ENCODE peak calls at places on chromosomes 4 and X, in ten cellular contexts. One of them, this sample, is unnamed.
A peak's percentile ranks its signal among the peaks of the same experiment; 100 is the strongest.

GRCh38 chr4:42878868-42879267 is 13.6 kb upstream of the GRXCR1 start:
- DNase-seq in activated naive CD4-positive, alpha-beta T cell treated with Interleukin-2 at 50 U/mL for 16 hours: no peak
- DNase-seq in naive thymus-derived CD8-positive, alpha-beta T cell: no peak
- DNase-seq in posterior vena cava: no peak
- DNase-seq in Calu3: no peak
- DNase-seq in activated CD4-positive, alpha-beta T cell treated with anti-CD3 and anti-CD28 coated beads, Interleukin-2, amount 10 ng/mL, durations not matched to agents 7 days and 5 days: no peak
- DNase-seq in D341Med: no peak
- DNase-seq in PC-3: no peak
- DNase-seq in natural killer cell treated with Interleukin-12 subunit alpha and Interleukin-12 subunit beta and Interleukin-15 and Interleukin-18, amount 100 ng/mL, for 72 hours: no peak
- DNase-seq in foreskin melanocyte: no peak
- DNase-seq in this sample: no peak

GRCh38 chr4:61408163-61408562 is 208.0 kb downstream of the ADGRL3 start:
- DNase-seq in naive thymus-derived CD8-positive, alpha-beta T cell: no peak
- DNase-seq in posterior vena cava: no peak
- DNase-seq in activated CD4-positive, alpha-beta T cell treated with anti-CD3 and anti-CD28 coated beads, Interleukin-2, amount 10 ng/mL, durations not matched to agents 7 days and 5 days: no peak
- DNase-seq in Calu3: no peak
- DNase-seq in natural killer cell treated with Interleukin-12 subunit alpha and Interleukin-12 subunit beta and Interleukin-15 and Interleukin-18, amount 100 ng/mL, for 72 hours: no peak
- DNase-seq in PC-3: no peak
- DNase-seq in activated naive CD4-positive, alpha-beta T cell treated with Interleukin-2 at 50 U/mL for 16 hours: no peak
- DNase-seq in foreskin melanocyte: no peak
- DNase-seq in D341Med: no peak
- DNase-seq in this sample: no peak

GRCh38 chr4:121182296-121182695 is 18.2 kb upstream of the TNIP3 start:
- DNase-seq in D341Med: no peak
- DNase-seq in activated CD4-positive, alpha-beta T cell treated with anti-CD3 and anti-CD28 coated beads, Interleukin-2, amount 10 ng/mL, durations not matched to agents 7 days and 5 days: peak; percentile 36
- DNase-seq in naive thymus-derived CD8-positive, alpha-beta T cell: peak; percentile 14
- DNase-seq in natural killer cell treated with Interleukin-12 subunit alpha and Interleukin-12 subunit beta and Interleukin-15 and Interleukin-18, amount 100 ng/mL, for 72 hours: no peak
- DNase-seq in Calu3: no peak
- DNase-seq in posterior vena cava: no peak
- DNase-seq in PC-3: peak; percentile 31
- DNase-seq in foreskin melanocyte: no peak
- DNase-seq in activated naive CD4-positive, alpha-beta T cell treated with Interleukin-2 at 50 U/mL for 16 hours: no peak
- DNase-seq in this sample: no peak

GRCh38 chr4:7389101-7389701 is 45.5 kb downstream of the PSAPL1 start:
- DNase-seq in Calu3: no peak
- DNase-seq in activated naive CD4-positive, alpha-beta T cell treated with Interleukin-2 at 50 U/mL for 16 hours: no peak
- DNase-seq in naive thymus-derived CD8-positive, alpha-beta T cell: no peak
- DNase-seq in D341Med: peak; percentile 14
- DNase-seq in foreskin melanocyte: no peak
- DNase-seq in PC-3: no peak
- DNase-seq in natural killer cell treated with Interleukin-12 subunit alpha and Interleukin-12 subunit beta and Interleukin-15 and Interleukin-18, amount 100 ng/mL, for 72 hours: peak; percentile 26
- DNase-seq in activated CD4-positive, alpha-beta T cell treated with anti-CD3 and anti-CD28 coated beads, Interleukin-2, amount 10 ng/mL, durations not matched to agents 7 days and 5 days: no peak
- DNase-seq in posterior vena cava: peak; percentile 73
- DNase-seq in this sample: no peak

GRCh38 chr4:153261431-153261830 is 57.2 kb downstream of the TRIM2 start:
- DNase-seq in posterior vena cava: no peak
- DNase-seq in activated CD4-positive, alpha-beta T cell treated with anti-CD3 and anti-CD28 coated beads, Interleukin-2, amount 10 ng/mL, durations not matched to agents 7 days and 5 days: no peak
- DNase-seq in foreskin melanocyte: no peak
- DNase-seq in PC-3: no peak
- DNase-seq in natural killer cell treated with Interleukin-12 subunit alpha and Interleukin-12 subunit beta and Interleukin-15 and Interleukin-18, amount 100 ng/mL, for 72 hours: no peak
- DNase-seq in activated naive CD4-positive, alpha-beta T cell treated with Interleukin-2 at 50 U/mL for 16 hours: no peak
- DNase-seq in D341Med: no peak
- DNase-seq in naive thymus-derived CD8-positive, alpha-beta T cell: no peak
- DNase-seq in Calu3: no peak
- DNase-seq in this sample: no peak

GRCh38 chr4:85751907-85752306 is 277.0 kb downstream of the ARHGAP24 start:
- DNase-seq in posterior vena cava: no peak
- DNase-seq in activated CD4-positive, alpha-beta T cell treated with anti-CD3 and anti-CD28 coated beads, Interleukin-2, amount 10 ng/mL, durations not matched to agents 7 days and 5 days: no peak
- DNase-seq in PC-3: no peak
- DNase-seq in activated naive CD4-positive, alpha-beta T cell treated with Interleukin-2 at 50 U/mL for 16 hours: no peak
- DNase-seq in Calu3: no peak
- DNase-seq in foreskin melanocyte: no peak
- DNase-seq in D341Med: no peak
- DNase-seq in naive thymus-derived CD8-positive, alpha-beta T cell: no peak
- DNase-seq in natural killer cell treated with Interleukin-12 subunit alpha and Interleukin-12 subunit beta and Interleukin-15 and Interleukin-18, amount 100 ng/mL, for 72 hours: no peak
- DNase-seq in this sample: no peak

GRCh38 chr4:1192091-1192492 is 19.7 kb upstream of the SPON2 start:
- DNase-seq in D341Med: peak; percentile 72
- DNase-seq in natural killer cell treated with Interleukin-12 subunit alpha and Interleukin-12 subunit beta and Interleukin-15 and Interleukin-18, amount 100 ng/mL, for 72 hours: peak; percentile 53
- DNase-seq in PC-3: peak; percentile 87
- DNase-seq in activated CD4-positive, alpha-beta T cell treated with anti-CD3 and anti-CD28 coated beads, Interleukin-2, amount 10 ng/mL, durations not matched to agents 7 days and 5 days: no peak
- DNase-seq in activated naive CD4-positive, alpha-beta T cell treated with Interleukin-2 at 50 U/mL for 16 hours: no peak
- DNase-seq in foreskin melanocyte: peak; percentile 83
- DNase-seq in posterior vena cava: peak; percentile 95
- DNase-seq in naive thymus-derived CD8-positive, alpha-beta T cell: no peak
- DNase-seq in Calu3: peak; percentile 66
- DNase-seq in this sample: peak; percentile 93

GRCh38 chrX:40041915-40042314 is 55.8 kb downstream of the BCOR start:
- DNase-seq in PC-3: no peak
- DNase-seq in foreskin melanocyte: no peak
- DNase-seq in Calu3: no peak
- DNase-seq in naive thymus-derived CD8-positive, alpha-beta T cell: no peak
- DNase-seq in D341Med: no peak
- DNase-seq in activated CD4-positive, alpha-beta T cell treated with anti-CD3 and anti-CD28 coated beads, Interleukin-2, amount 10 ng/mL, durations not matched to agents 7 days and 5 days: no peak
- DNase-seq in posterior vena cava: no peak
- DNase-seq in natural killer cell treated with Interleukin-12 subunit alpha and Interleukin-12 subunit beta and Interleukin-15 and Interleukin-18, amount 100 ng/mL, for 72 hours: no peak
- DNase-seq in activated naive CD4-positive, alpha-beta T cell treated with Interleukin-2 at 50 U/mL for 16 hours: no peak
- DNase-seq in this sample: no peak

This sample was measured in RWPE1.